ENCODE peak calls at places on chromosomes 5 and 9, in ten cellular contexts. F is OCI-LY7, N is IMR-90, O is astrocyte, D is hepatocyte, C is PC-3, A is fibroblast of lung, U is GM23338, M is K562, J is A549. R is an unnamed sample.

GRCh38 chr9:107193251-107193650 is 89.8 kb upstream of the RAD23B start:
- DNase-seq in J (no peak), U (no peak), A (no peak), C (no peak), N (no peak), F (no peak), O (no peak), D (no peak), M (no peak), R (no peak)

GRCh38 chr5:79488775-79489174 is 25.2 kb downstream of the HOMER1 start:
- DNase-seq in N (peak), C (no peak), D (no peak), J (no peak), U (no peak), M (no peak), O (peak), F (no peak), A (peak), R (no peak)

GRCh38 chr9:77632652-77633051 is 15.5 kb downstream of the GNA14 start:
- DNase-seq in D (no peak), J (no peak), C (no peak), O (no peak), U (no peak), M (no peak), N (no peak), A (no peak), F (no peak), R (no peak)

GRCh38 chr9:98256632-98257218 is 1.3 kb upstream of the TBC1D2 start:
- DNase-seq in J (no peak), D (no peak), A (no peak), M (peak), C (no peak), F (peak), U (peak), N (no peak), O (no peak), R (no peak)

GRCh38 chr9:113299800-113300292 is 3.3 kb downstream of the RNF183 start:
- DNase-seq in F (no peak), A (no peak), N (no peak), D (peak), O (no peak), M (peak), J (no peak), U (no peak), C (no peak), R (no peak)

GRCh38 chr9:114507726-114508125 is 2.5 kb upstream of the WHRN start:
- DNase-seq in N (peak), U (peak), M (no peak), A (peak), C (peak), J (no peak), D (peak), O (no peak), F (peak), R (no peak)

GRCh38 chr5:76402251-76402879 is 720 bp upstream of the IQGAP2 start:
- DNase-seq in F (peak), O (no peak), D (peak), U (peak), J (peak), A (no peak), C (no peak), N (no peak), M (peak), R (no peak)

GRCh38 chr9:127634698-127635097 is 22.6 kb downstream of the STXBP1 start:
- DNase-seq in U (peak), M (no peak), J (no peak), F (peak), D (no peak), C (no peak), O (no peak), N (no peak), A (no peak), R (peak)

GRCh38 chr5:51398875-51399635 is 15.8 kb downstream of the ISL1 start:
- DNase-seq in D (no peak), A (no peak), O (no peak), C (no peak), U (peak), N (no peak), F (no peak), M (no peak), J (no peak), R (no peak)

GRCh38 chr5:5314166-5314565 is 108.3 kb upstream of the ICE1 start:
- DNase-seq in D (no peak), C (no peak), O (no peak), A (no peak), N (no peak), M (no peak), J (no peak), F (no peak), U (no peak), R (no peak)

GRCh38 chr9:86041331-86041741 is 58.0 kb downstream of the GOLM1 start:
- DNase-seq in M (no peak), J (no peak), C (no peak), O (peak), U (no peak), F (no peak), D (no peak), N (peak), A (peak), R (no peak)

GRCh38 chr9:38018964-38019602 is 49.9 kb downstream of the SHB start:
- DNase-seq in A (peak), U (no peak), O (peak), N (peak), M (no peak), F (no peak), D (peak), C (peak), J (peak), R (no peak)

GRCh38 chr5:66232701-66233100 is 88.6 kb downstream of the SREK1 start:
- DNase-seq in N (peak), C (no peak), M (no peak), U (peak), O (peak), J (no peak), A (no peak), D (no peak), F (no peak), R (no peak)

GRCh38 chr9:123607987-123608565 is 252.1 kb downstream of the CRB2 start:
- DNase-seq in J (no peak), C (no peak), A (no peak), O (no peak), M (peak), U (no peak), N (no peak), F (peak), D (no peak), R (no peak)

GRCh38 chr9:87733273-87734054 is 7.5 kb downstream of the CTSL start:
- DNase-seq in M (no peak), F (no peak), O (no peak), A (no peak), J (no peak), D (no peak), C (no peak), N (no peak), U (no peak), R (no peak)

GRCh38 chr9:71036501-71036900 is 84.9 kb downstream of the TRPM3 start:
- DNase-seq in O (peak), J (no peak), N (no peak), F (no peak), A (peak), M (no peak), C (no peak), D (peak), U (no peak), R (no peak)

GRCh38 chr5:142360051-142360498 is 35.3 kb upstream of the SPRY4 start:
- DNase-seq in F (no peak), O (no peak), U (no peak), M (no peak), N (no peak), D (no peak), A (no peak), C (no peak), J (no peak), R (no peak)

GRCh38 chr9:16337322-16338029 is 533.0 kb downstream of the BNC2 start:
- DNase-seq in A (peak), C (peak), F (no peak), N (peak), D (peak), M (no peak), O (peak), J (peak), U (no peak), R (peak)

GRCh38 chr9:3578786-3579185 is 53.0 kb upstream of the RFX3 start:
- DNase-seq in D (no peak), J (no peak), M (peak), F (no peak), U (no peak), O (peak), C (peak), A (peak), N (peak), R (no peak)

GRCh38 chr5:177311361-177311722 is 356 bp downstream of the MXD3 start:
- DNase-seq in M (no peak), C (peak), J (no peak), O (no peak), F (peak), U (no peak), D (no peak), N (no peak), A (no peak), R (no peak)

DNA sequence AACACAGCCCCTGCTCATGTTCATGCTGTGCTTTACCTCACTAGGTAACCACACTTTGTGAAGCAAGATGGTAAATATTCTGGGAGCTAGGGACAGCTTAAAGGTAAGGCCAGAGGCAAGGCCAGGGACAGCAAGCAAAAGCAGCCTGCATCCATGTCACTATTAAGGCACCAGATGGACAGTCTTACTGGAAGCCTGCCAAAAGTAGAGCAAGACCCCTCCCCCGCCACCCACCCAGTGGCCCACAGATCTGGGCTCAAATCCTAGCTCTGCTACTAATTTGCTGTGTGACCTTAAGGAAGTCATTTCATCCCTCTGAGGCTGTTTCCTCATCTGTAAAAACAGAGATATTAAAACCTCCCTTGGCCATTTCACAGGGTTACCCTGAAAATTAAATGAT is 13.2 kb upstream of the ERMP1 start:
- DNase-seq in J (no peak), U (no peak), N (no peak), A (no peak), O (no peak), F (no peak), C (no peak), M (peak), D (no peak), R (no peak)
- H3K4me2 ChIP-seq in J (no peak), U (no peak), N (no peak), A (no peak), O (no peak), F (no peak), C (peak), M (no peak), D (no peak), R (no peak)

GRCh38 chr5:95809414-95809960 is 13.0 kb downstream of the GLRX start:
- DNase-seq in M (no peak), F (no peak), J (no peak), U (no peak), D (no peak), C (peak), A (peak), N (peak), O (peak), R (no peak)
- H3K4me2 ChIP-seq in M (no peak), F (peak), J (peak), U (peak), D (peak), C (peak), A (peak), N (no peak), O (no peak), R (no peak)

GRCh38 chr9:5760338-5760737 is 72.6 kb downstream of the ERMP1 start:
- DNase-seq in N (no peak), D (no peak), A (no peak), F (no peak), O (no peak), U (no peak), M (no peak), J (no peak), C (peak), R (no peak)

GRCh38 chr9:5762421-5762820 is 70.5 kb downstream of the ERMP1 start:
- DNase-seq in D (no peak), M (no peak), F (no peak), N (peak), O (no peak), C (peak), J (no peak), U (no peak), A (no peak), R (no peak)

DNA sequence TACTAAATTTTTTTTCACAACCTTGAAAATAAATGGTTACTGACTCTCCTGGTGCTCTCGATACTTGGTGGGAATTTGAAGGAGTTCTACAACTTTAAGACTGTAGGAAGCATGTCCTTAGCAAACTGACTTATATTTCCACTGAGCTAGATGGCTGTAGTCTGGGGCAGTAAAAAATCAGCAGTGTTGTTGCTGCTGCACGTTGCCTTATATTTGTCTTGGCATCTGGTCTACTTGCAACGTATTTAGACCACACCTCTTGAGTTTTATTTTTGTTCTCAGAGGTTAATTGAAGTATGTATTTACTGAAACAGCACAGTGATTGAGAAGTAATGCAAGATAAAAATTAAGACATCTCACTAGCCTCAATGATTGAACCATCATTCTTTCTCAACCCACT is 76.3 kb downstream of the ERMP1 start:
- DNase-seq in F (no peak), U (no peak), D (no peak), J (no peak), M (no peak), C (no peak), A (no peak), N (no peak), O (no peak), R (no peak)
- H3K4me2 ChIP-seq in F (no peak), U (no peak), D (no peak), J (no peak), M (no peak), C (no peak), A (no peak), N (no peak), O (no peak), R (no peak)

DNA sequence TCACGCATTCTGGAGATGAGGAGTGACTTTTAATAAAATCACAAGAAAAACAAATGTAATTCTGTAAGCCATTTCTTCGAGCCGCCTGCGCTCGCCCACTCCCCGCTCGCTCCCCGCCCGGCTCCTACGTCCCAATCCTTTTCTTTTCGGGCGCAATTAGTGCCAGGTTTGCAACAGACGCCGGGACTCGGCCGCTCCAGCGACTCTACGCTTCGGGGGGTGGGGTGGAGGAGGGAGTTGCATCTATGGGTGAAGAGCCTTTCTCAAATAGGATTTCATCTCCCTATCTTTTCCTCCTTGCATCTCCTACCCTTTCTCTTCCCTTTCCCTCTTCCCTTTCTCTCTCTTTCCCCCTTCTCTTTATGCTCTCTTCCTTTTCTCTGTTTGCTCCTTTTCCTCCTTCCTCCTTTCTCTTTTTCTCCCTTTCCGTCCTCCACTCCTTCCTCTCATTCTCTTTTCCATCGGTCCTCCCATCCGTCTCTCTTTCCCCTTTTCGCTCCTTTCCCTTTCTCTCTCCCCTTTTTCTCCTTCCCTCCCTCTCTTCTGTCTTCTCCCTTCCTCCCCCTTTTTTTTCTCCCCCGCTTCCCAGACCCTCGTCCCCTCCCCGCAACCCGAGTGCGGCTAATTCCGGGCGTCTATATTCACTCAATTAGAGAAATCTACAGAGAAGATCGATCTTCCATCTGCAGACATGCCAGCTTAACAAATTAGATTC is 6.1 kb upstream of the OTP start:
- DNase-seq in M (no peak), J (no peak), U (peak), C (no peak), F (no peak), D (no peak), O (no peak), A (no peak), N (no peak), R (no peak)
- H3K4me2 ChIP-seq in M (no peak), J (peak), U (peak), C (no peak), F (no peak), D (peak), O (peak), A (no peak), N (no peak), R (peak)

DNA sequence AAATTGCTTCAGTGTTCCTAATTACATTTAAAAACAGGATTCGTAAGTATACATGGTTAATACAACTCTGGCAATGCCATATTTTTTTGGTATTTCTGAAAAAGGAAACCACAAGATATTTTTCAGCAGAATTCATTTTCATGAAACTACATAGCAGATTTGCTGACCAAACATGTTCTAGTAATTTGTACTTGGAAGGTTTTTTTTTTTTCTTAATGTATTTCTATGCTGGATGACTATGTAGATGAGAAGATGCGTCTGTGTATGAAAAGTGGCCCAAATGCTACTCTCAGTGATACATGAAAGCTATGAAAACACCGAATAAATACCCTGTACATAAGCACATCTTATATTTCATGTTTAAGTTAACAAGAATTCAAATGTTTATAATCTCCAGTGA is 400.9 kb upstream of the CYLC2 start:
- DNase-seq in U (no peak), O (no peak), C (no peak), N (no peak), J (no peak), D (no peak), A (no peak), F (no peak), M (no peak), R (no peak)
- H3K4me2 ChIP-seq in U (no peak), O (no peak), C (no peak), N (no peak), J (no peak), D (no peak), A (no peak), F (no peak), M (no peak), R (no peak)

DNA sequence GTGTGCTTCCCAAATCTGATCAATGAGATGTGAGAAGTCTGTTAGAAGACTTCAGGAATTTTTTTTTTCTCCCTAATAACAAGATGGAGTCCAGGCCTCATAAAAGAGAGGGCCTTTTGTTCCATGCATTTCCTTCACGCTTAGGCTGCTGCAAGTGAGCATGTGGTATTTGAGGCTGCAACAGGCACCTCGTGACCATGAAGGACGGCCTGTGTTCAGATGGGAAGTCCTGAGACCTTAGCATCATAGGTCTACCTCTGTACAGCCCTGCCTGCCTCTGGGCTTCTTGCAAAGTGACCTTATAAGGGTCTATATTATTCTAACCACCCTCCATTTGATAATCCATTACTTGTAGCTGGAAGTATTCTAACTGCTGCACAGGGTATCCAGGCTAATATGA is 86.6 kb downstream of the BOD1 start:
- DNase-seq in D (no peak), M (no peak), C (no peak), U (no peak), F (no peak), O (no peak), N (no peak), J (no peak), A (no peak), R (no peak)
- H3K4me2 ChIP-seq in D (no peak), M (no peak), C (no peak), U (no peak), F (no peak), O (no peak), N (no peak), J (no peak), A (no peak), R (no peak)

GRCh38 chr9:116100711-116101111 is 52.9 kb upstream of the PAPPA start:
- DNase-seq in U (no peak), D (no peak), J (no peak), M (no peak), C (peak), N (peak), O (peak), F (no peak), A (peak), R (no peak)
- H3K4me2 ChIP-seq in U (no peak), D (no peak), J (no peak), M (no peak), C (peak), N (peak), O (no peak), F (no peak), A (no peak), R (no peak)

GRCh38 chr9:133930046-133931015 is 61.8 kb downstream of the VAV2 start:
- DNase-seq in A (no peak), C (no peak), N (no peak), M (no peak), D (no peak), J (no peak), O (no peak), U (no peak), F (no peak), R (no peak)
- H3K4me2 ChIP-seq in A (no peak), C (no peak), N (no peak), M (no peak), D (no peak), J (no peak), O (no peak), U (no peak), F (no peak), R (no peak)

GRCh38 chr9:90801507-90802289 is at the start of gene SYK:
- DNase-seq in D (peak), N (no peak), A (no peak), U (peak), J (no peak), O (no peak), C (peak), M (peak), F (peak), R (no peak)
- H3K4me2 ChIP-seq in D (peak), N (no peak), A (no peak), U (peak), J (peak), O (peak), C (peak), M (peak), F (peak), R (peak)

DNA sequence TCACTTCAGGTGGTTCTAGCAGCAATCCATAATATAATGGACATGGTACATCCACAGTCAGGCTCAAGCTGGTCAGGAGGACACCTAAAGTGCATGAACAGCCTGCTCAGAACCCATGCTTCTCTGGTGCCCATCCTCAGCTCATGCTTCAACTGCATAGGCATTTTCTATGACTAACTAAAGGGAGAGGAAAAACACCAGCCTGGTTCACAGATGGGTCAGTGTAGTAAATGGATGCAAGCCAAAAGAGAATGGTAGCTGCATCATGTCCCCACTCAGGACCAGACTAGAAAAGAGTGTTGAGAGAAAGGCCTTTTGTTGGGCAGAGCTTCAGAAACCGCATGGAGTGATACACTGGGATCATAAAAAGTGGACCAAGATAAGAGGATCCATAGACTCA is 556.6 kb downstream of the TLE1 start:
- DNase-seq in M (no peak), O (peak), C (no peak), N (peak), A (no peak), D (no peak), J (no peak), U (no peak), F (no peak), R (no peak)
- H3K4me2 ChIP-seq in M (no peak), O (peak), C (no peak), N (peak), A (no peak), D (no peak), J (no peak), U (no peak), F (no peak), R (no peak)

R was measured in HCT116.